ENCODE peak calls at places on chromosomes 3 and 15, in ten cellular contexts. One of them, this sample, is unnamed.

GRCh38 chr3:66423791-66424190 is 77.0 kb downstream of the LRIG1 start:
- DNase-seq in cardiac fibroblast: peak; percentile 86
- DNase-seq in HL-60: no peak
- DNase-seq in neural progenitor cell: no peak
- DNase-seq in brain microvascular endothelial cell: peak; percentile 82
- DNase-seq in A549: no peak
- DNase-seq in heart left ventricle: no peak
- DNase-seq in activated CD8-positive, alpha-beta T cell treated with anti-CD3 and anti-CD28 coated beads for 36 hours: no peak
- DNase-seq in WTC11: no peak
- DNase-seq in GM10248: no peak
- DNase-seq in this sample: no peak

GRCh38 chr15:91135201-91136130 is 35.4 kb downstream of the SV2B start:
- DNase-seq in cardiac fibroblast: no peak
- DNase-seq in HL-60: peak; percentile 24
- DNase-seq in neural progenitor cell: no peak
- DNase-seq in brain microvascular endothelial cell: no peak
- DNase-seq in A549: no peak
- DNase-seq in heart left ventricle: no peak
- DNase-seq in activated CD8-positive, alpha-beta T cell treated with anti-CD3 and anti-CD28 coated beads for 36 hours: no peak
- DNase-seq in WTC11: no peak
- DNase-seq in GM10248: peak; percentile 60
- DNase-seq in this sample: peak; percentile 69

GRCh38 chr15:99454107-99454809 is 111.5 kb upstream of the MEF2A start:
- DNase-seq in cardiac fibroblast: no peak
- DNase-seq in HL-60: no peak
- DNase-seq in neural progenitor cell: no peak
- DNase-seq in brain microvascular endothelial cell: no peak
- DNase-seq in A549: no peak
- DNase-seq in heart left ventricle: peak; percentile 5
- DNase-seq in activated CD8-positive, alpha-beta T cell treated with anti-CD3 and anti-CD28 coated beads for 36 hours: no peak
- DNase-seq in WTC11: no peak
- DNase-seq in GM10248: no peak
- DNase-seq in this sample: no peak

GRCh38 chr3:117526485-117527079 is 817.0 kb downstream of the TUSC7 start:
- DNase-seq in cardiac fibroblast: peak; percentile 61
- DNase-seq in HL-60: peak; percentile 45
- DNase-seq in neural progenitor cell: peak; percentile 18
- DNase-seq in brain microvascular endothelial cell: peak; percentile 34
- DNase-seq in A549: no peak
- DNase-seq in heart left ventricle: no peak
- DNase-seq in activated CD8-positive, alpha-beta T cell treated with anti-CD3 and anti-CD28 coated beads for 36 hours: peak; percentile 14
- DNase-seq in WTC11: peak; percentile 24
- DNase-seq in GM10248: peak; percentile 5
- DNase-seq in this sample: peak; percentile 7

GRCh38 chr3:121545049-121545563 is 682 bp downstream of the POLQ start:
- DNase-seq in cardiac fibroblast: peak; percentile 35
- DNase-seq in HL-60: no peak
- DNase-seq in neural progenitor cell: peak; percentile 8
- DNase-seq in brain microvascular endothelial cell: peak; percentile 3
- DNase-seq in A549: peak; percentile 31
- DNase-seq in heart left ventricle: no peak
- DNase-seq in activated CD8-positive, alpha-beta T cell treated with anti-CD3 and anti-CD28 coated beads for 36 hours: no peak
- DNase-seq in WTC11: no peak
- DNase-seq in GM10248: no peak
- DNase-seq in this sample: peak; percentile 21

GRCh38 chr3:194306109-194306686 is 44.9 kb downstream of the CPN2 start:
- DNase-seq in cardiac fibroblast: no peak
- DNase-seq in HL-60: peak; percentile 81
- DNase-seq in neural progenitor cell: no peak
- DNase-seq in brain microvascular endothelial cell: no peak
- DNase-seq in A549: no peak
- DNase-seq in heart left ventricle: no peak
- DNase-seq in activated CD8-positive, alpha-beta T cell treated with anti-CD3 and anti-CD28 coated beads for 36 hours: peak; percentile 84
- DNase-seq in WTC11: no peak
- DNase-seq in GM10248: no peak
- DNase-seq in this sample: no peak

GRCh38 chr3:24674261-24674660 is 179.6 kb upstream of the THRB start:
- DNase-seq in cardiac fibroblast: no peak
- DNase-seq in HL-60: no peak
- DNase-seq in neural progenitor cell: no peak
- DNase-seq in brain microvascular endothelial cell: no peak
- DNase-seq in A549: no peak
- DNase-seq in heart left ventricle: no peak
- DNase-seq in activated CD8-positive, alpha-beta T cell treated with anti-CD3 and anti-CD28 coated beads for 36 hours: no peak
- DNase-seq in WTC11: no peak
- DNase-seq in GM10248: no peak
- DNase-seq in this sample: no peak

GRCh38 chr3:130601662-130602061 is 84.7 kb downstream of the COL6A6 start:
- DNase-seq in cardiac fibroblast: no peak
- DNase-seq in HL-60: no peak
- DNase-seq in neural progenitor cell: no peak
- DNase-seq in brain microvascular endothelial cell: no peak
- DNase-seq in A549: no peak
- DNase-seq in heart left ventricle: no peak
- DNase-seq in activated CD8-positive, alpha-beta T cell treated with anti-CD3 and anti-CD28 coated beads for 36 hours: no peak
- DNase-seq in WTC11: no peak
- DNase-seq in GM10248: no peak
- DNase-seq in this sample: no peak

GRCh38 chr3:71831599-71831998 is 46.7 kb upstream of the PROK2 start:
- DNase-seq in cardiac fibroblast: peak; percentile 11
- DNase-seq in HL-60: no peak
- DNase-seq in neural progenitor cell: no peak
- DNase-seq in brain microvascular endothelial cell: no peak
- DNase-seq in A549: no peak
- DNase-seq in heart left ventricle: no peak
- DNase-seq in activated CD8-positive, alpha-beta T cell treated with anti-CD3 and anti-CD28 coated beads for 36 hours: no peak
- DNase-seq in WTC11: no peak
- DNase-seq in GM10248: no peak
- DNase-seq in this sample: no peak

GRCh38 chr3:140753865-140754754 is 76.2 kb downstream of the TRIM42 start:
- DNase-seq in cardiac fibroblast: no peak
- DNase-seq in HL-60: no peak
- DNase-seq in neural progenitor cell: no peak
- DNase-seq in brain microvascular endothelial cell: no peak
- DNase-seq in A549: no peak
- DNase-seq in heart left ventricle: no peak
- DNase-seq in activated CD8-positive, alpha-beta T cell treated with anti-CD3 and anti-CD28 coated beads for 36 hours: no peak
- DNase-seq in WTC11: no peak
- DNase-seq in GM10248: peak; percentile 19
- DNase-seq in this sample: no peak

GRCh38 chr3:71356272-71356671 is 227.3 kb downstream of the FOXP1 start:
- DNase-seq in cardiac fibroblast: no peak
- DNase-seq in HL-60: no peak
- DNase-seq in neural progenitor cell: no peak
- DNase-seq in brain microvascular endothelial cell: no peak
- DNase-seq in A549: no peak
- DNase-seq in heart left ventricle: no peak
- DNase-seq in activated CD8-positive, alpha-beta T cell treated with anti-CD3 and anti-CD28 coated beads for 36 hours: no peak
- DNase-seq in WTC11: no peak
- DNase-seq in GM10248: no peak
- DNase-seq in this sample: no peak

DNA sequence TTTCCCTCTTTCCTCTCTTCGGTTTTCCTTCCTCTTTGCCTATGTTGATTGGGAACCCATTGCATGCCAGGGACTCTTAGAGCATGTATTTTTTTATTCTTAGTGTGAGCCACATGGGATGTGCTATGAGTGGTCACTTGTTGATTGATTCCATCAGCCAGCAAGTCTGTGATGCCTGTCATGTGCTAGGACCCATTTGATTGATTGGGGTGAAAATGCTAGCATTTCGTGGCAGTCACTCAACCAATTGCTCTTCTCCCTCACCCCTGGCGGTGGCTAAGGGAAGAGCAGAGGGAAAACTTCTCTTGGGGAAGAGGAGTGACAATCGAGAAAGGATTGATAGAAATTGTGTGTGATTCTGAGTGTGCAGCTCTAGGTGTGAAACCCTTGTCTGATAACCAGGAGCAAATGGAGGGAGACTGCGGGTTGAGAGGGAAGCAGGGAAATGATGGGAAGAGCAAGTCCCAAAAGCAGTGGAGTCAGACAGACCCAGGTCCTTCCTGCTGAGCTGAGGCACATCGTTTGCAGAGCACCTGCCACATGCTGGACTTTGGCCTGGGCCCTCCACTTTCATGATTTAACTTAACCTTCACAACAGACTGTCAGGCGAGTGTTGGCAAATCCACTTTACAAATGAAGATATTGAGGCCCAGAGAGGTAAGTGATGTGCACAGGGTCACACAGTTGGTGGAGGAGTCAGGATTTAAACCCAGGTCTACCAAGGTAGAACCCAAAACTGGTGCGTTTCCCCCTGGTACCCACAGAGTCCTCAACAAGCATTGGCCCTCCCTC is 40.0 kb downstream of the SLC6A11 start:
- DNase-seq in cardiac fibroblast: peak; percentile 1
- DNase-seq in HL-60: no peak
- DNase-seq in neural progenitor cell: peak; percentile 44
- DNase-seq in brain microvascular endothelial cell: no peak
- DNase-seq in A549: peak; percentile 25
- DNase-seq in heart left ventricle: no peak
- DNase-seq in activated CD8-positive, alpha-beta T cell treated with anti-CD3 and anti-CD28 coated beads for 36 hours: no peak
- DNase-seq in WTC11: peak; percentile 37
- DNase-seq in GM10248: no peak
- DNase-seq in this sample: no peak
- TF ChIP-seq CTCF in cardiac fibroblast: peak; percentile 41
- TF ChIP-seq CTCF in HL-60: no peak
- TF ChIP-seq CTCF in neural progenitor cell: peak; percentile 66
- TF ChIP-seq CTCF in brain microvascular endothelial cell: peak; percentile 59
- TF ChIP-seq CTCF in A549: no peak
- TF ChIP-seq CTCF in heart left ventricle: no peak
- TF ChIP-seq CTCF in activated CD8-positive, alpha-beta T cell treated with anti-CD3 and anti-CD28 coated beads for 36 hours: no peak
- TF ChIP-seq CTCF in WTC11: peak; percentile 53
- TF ChIP-seq CTCF in GM10248: no peak
- TF ChIP-seq CTCF in this sample: peak; percentile 22

GRCh38 chr15:67906382-67906781 is 66.5 kb upstream of the RNU6-1 start:
- DNase-seq in cardiac fibroblast: peak; percentile 18
- DNase-seq in HL-60: no peak
- DNase-seq in neural progenitor cell: no peak
- DNase-seq in brain microvascular endothelial cell: no peak
- DNase-seq in A549: no peak
- DNase-seq in heart left ventricle: no peak
- DNase-seq in activated CD8-positive, alpha-beta T cell treated with anti-CD3 and anti-CD28 coated beads for 36 hours: no peak
- DNase-seq in WTC11: no peak
- DNase-seq in GM10248: no peak
- DNase-seq in this sample: no peak
- TF ChIP-seq CTCF in cardiac fibroblast: peak; percentile 25
- TF ChIP-seq CTCF in HL-60: no peak
- TF ChIP-seq CTCF in neural progenitor cell: peak; percentile 37
- TF ChIP-seq CTCF in brain microvascular endothelial cell: peak; percentile 59
- TF ChIP-seq CTCF in A549: peak; percentile 18
- TF ChIP-seq CTCF in heart left ventricle: peak; percentile 13
- TF ChIP-seq CTCF in activated CD8-positive, alpha-beta T cell treated with anti-CD3 and anti-CD28 coated beads for 36 hours: no peak
- TF ChIP-seq CTCF in WTC11: no peak
- TF ChIP-seq CTCF in GM10248: no peak
- TF ChIP-seq CTCF in this sample: no peak

DNA sequence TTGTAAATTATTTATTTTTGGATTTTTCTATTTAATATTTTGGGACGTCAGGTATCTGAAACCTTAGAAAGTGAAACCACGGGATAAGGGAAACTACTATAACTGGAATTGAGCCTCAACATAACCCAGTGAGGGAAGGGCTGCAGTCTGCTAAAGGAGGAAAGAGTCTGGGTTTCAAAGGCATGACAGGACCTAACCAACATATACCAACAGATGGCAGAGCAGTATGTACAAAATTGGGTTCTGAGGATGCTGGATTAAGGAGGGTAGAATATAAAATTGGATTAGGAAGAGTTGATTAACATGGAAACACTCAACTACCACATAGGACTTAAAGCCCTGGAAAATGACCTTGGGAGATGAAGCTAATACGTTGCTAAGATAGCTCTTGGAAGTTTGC is 603.5 kb downstream of the MECOM start:
- DNase-seq in cardiac fibroblast: peak; percentile 25
- DNase-seq in HL-60: no peak
- DNase-seq in neural progenitor cell: no peak
- DNase-seq in brain microvascular endothelial cell: no peak
- DNase-seq in A549: no peak
- DNase-seq in heart left ventricle: no peak
- DNase-seq in activated CD8-positive, alpha-beta T cell treated with anti-CD3 and anti-CD28 coated beads for 36 hours: no peak
- DNase-seq in WTC11: no peak
- DNase-seq in GM10248: no peak
- DNase-seq in this sample: no peak
- TF ChIP-seq CTCF in cardiac fibroblast: no peak
- TF ChIP-seq CTCF in HL-60: no peak
- TF ChIP-seq CTCF in neural progenitor cell: no peak
- TF ChIP-seq CTCF in brain microvascular endothelial cell: peak; percentile 36
- TF ChIP-seq CTCF in A549: no peak
- TF ChIP-seq CTCF in heart left ventricle: no peak
- TF ChIP-seq CTCF in activated CD8-positive, alpha-beta T cell treated with anti-CD3 and anti-CD28 coated beads for 36 hours: no peak
- TF ChIP-seq CTCF in WTC11: no peak
- TF ChIP-seq CTCF in GM10248: no peak
- TF ChIP-seq CTCF in this sample: no peak

GRCh38 chr3:52262447-52262846 is 16.0 kb downstream of the WDR82 start:
- DNase-seq in cardiac fibroblast: no peak
- DNase-seq in HL-60: no peak
- DNase-seq in neural progenitor cell: no peak
- DNase-seq in brain microvascular endothelial cell: no peak
- DNase-seq in A549: no peak
- DNase-seq in heart left ventricle: no peak
- DNase-seq in activated CD8-positive, alpha-beta T cell treated with anti-CD3 and anti-CD28 coated beads for 36 hours: no peak
- DNase-seq in WTC11: no peak
- DNase-seq in GM10248: no peak
- DNase-seq in this sample: no peak

GRCh38 chr3:52270252-52270754 is 8.1 kb downstream of the WDR82 start:
- DNase-seq in cardiac fibroblast: peak; percentile 33
- DNase-seq in HL-60: peak; percentile 30
- DNase-seq in neural progenitor cell: no peak
- DNase-seq in brain microvascular endothelial cell: no peak
- DNase-seq in A549: no peak
- DNase-seq in heart left ventricle: no peak
- DNase-seq in activated CD8-positive, alpha-beta T cell treated with anti-CD3 and anti-CD28 coated beads for 36 hours: no peak
- DNase-seq in WTC11: no peak
- DNase-seq in GM10248: no peak
- DNase-seq in this sample: no peak

GRCh38 chr3:52259448-52259847 is 13.9 kb downstream of the PPM1M start:
- DNase-seq in cardiac fibroblast: no peak
- DNase-seq in HL-60: no peak
- DNase-seq in neural progenitor cell: no peak
- DNase-seq in brain microvascular endothelial cell: no peak
- DNase-seq in A549: no peak
- DNase-seq in heart left ventricle: no peak
- DNase-seq in activated CD8-positive, alpha-beta T cell treated with anti-CD3 and anti-CD28 coated beads for 36 hours: no peak
- DNase-seq in WTC11: no peak
- DNase-seq in GM10248: no peak
- DNase-seq in this sample: no peak

GRCh38 chr3:52268036-52268435 is 10.4 kb downstream of the WDR82 start:
- DNase-seq in cardiac fibroblast: no peak
- DNase-seq in HL-60: no peak
- DNase-seq in neural progenitor cell: no peak
- DNase-seq in brain microvascular endothelial cell: no peak
- DNase-seq in A549: no peak
- DNase-seq in heart left ventricle: no peak
- DNase-seq in activated CD8-positive, alpha-beta T cell treated with anti-CD3 and anti-CD28 coated beads for 36 hours: peak; percentile 70
- DNase-seq in WTC11: no peak
- DNase-seq in GM10248: no peak
- DNase-seq in this sample: no peak

DNA sequence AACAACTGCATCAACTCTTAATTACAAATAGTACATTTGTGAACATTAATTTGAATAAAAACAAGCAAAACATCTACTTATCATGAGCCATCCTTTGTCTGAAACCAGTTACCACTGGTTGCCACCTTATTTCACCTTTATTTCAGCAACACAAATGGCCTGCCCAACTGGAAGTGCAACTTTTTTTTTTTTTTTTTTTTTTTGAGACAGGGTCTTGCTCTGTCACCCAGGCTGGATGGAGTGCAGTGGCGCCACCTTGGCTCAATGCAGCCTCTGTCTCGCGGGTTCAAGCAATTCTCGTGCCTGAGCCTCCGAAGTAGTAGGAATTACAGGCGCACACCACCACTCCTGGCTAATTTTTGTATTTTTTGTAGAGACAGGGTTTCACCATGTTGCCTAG is 13.1 kb downstream of the WDR82 start:
- DNase-seq in cardiac fibroblast: no peak
- DNase-seq in HL-60: no peak
- DNase-seq in neural progenitor cell: no peak
- DNase-seq in brain microvascular endothelial cell: no peak
- DNase-seq in A549: no peak
- DNase-seq in heart left ventricle: no peak
- DNase-seq in activated CD8-positive, alpha-beta T cell treated with anti-CD3 and anti-CD28 coated beads for 36 hours: no peak
- DNase-seq in WTC11: no peak
- DNase-seq in GM10248: no peak
- DNase-seq in this sample: no peak
- TF ChIP-seq CTCF in cardiac fibroblast: no peak
- TF ChIP-seq CTCF in HL-60: no peak
- TF ChIP-seq CTCF in neural progenitor cell: no peak
- TF ChIP-seq CTCF in brain microvascular endothelial cell: no peak
- TF ChIP-seq CTCF in A549: no peak
- TF ChIP-seq CTCF in heart left ventricle: no peak
- TF ChIP-seq CTCF in activated CD8-positive, alpha-beta T cell treated with anti-CD3 and anti-CD28 coated beads for 36 hours: no peak
- TF ChIP-seq CTCF in WTC11: no peak
- TF ChIP-seq CTCF in GM10248: no peak
- TF ChIP-seq CTCF in this sample: no peak